ENCODE peak calls at places on chromosomes 4 and X, in five cellular contexts. Z is A549; U is IMR-90; O is Panc1; M is CD4-positive, alpha-beta T cell. H is an unnamed sample.

GRCh38 chr4:139872274-139872673 is 206.7 kb downstream of the MGST2 start:
- DNase-seq in Z (no peak), U (peak), O (peak), M (no peak), H (peak)

GRCh38 chr4:22486276-22486675 is 29.6 kb downstream of the ADGRA3 start:
- DNase-seq in Z (no peak), U (no peak), O (no peak), M (no peak), H (no peak)

GRCh38 chr4:187218705-187219245 is 495.1 kb upstream of the FAT1 start:
- DNase-seq in Z (no peak), U (peak), O (no peak), M (no peak), H (no peak)

GRCh38 chr4:20305976-20306375 is 54.3 kb downstream of the SLIT2 start:
- DNase-seq in Z (no peak), U (peak), O (no peak), M (no peak), H (no peak)

GRCh38 chrX:41332988-41333743 is 796 bp upstream of the DDX3X start:
- DNase-seq in Z (peak), U (peak), O (no peak), M (peak), H (peak)

GRCh38 chr4:36173923-36174322 is 70.4 kb downstream of the ARAP2 start:
- DNase-seq in Z (no peak), U (peak), O (no peak), M (no peak), H (no peak)

GRCh38 chrX:1239681-1240142 is 27.3 kb upstream of the CRLF2 start:
- DNase-seq in Z (no peak), U (no peak), O (no peak), M (no peak), H (no peak)

GRCh38 chr4:126778348-126778747 is 854.4 kb upstream of the INTU start:
- DNase-seq in Z (no peak), U (peak), O (no peak), M (no peak), H (peak)

GRCh38 chr4:142396279-142396678 is 449.8 kb downstream of the INPP4B start:
- DNase-seq in Z (no peak), U (peak), O (no peak), M (no peak), H (no peak)

GRCh38 chrX:153667931-153668396 is 5.6 kb downstream of the PNCK start:
- DNase-seq in Z (peak), U (peak), O (peak), M (peak), H (no peak)

GRCh38 chr4:52822583-52823477 is 39.3 kb upstream of the RASL11B start:
- DNase-seq in Z (no peak), U (peak), O (no peak), M (no peak), H (peak)

GRCh38 chr4:173167793-173168395 is 717 bp upstream of the GALNT7 start:
- DNase-seq in Z (peak), U (peak), O (no peak), M (no peak), H (no peak)

GRCh38 chr4:44237643-44238042 is 211.0 kb downstream of the KCTD8 start:
- DNase-seq in Z (no peak), U (no peak), O (no peak), M (no peak), H (peak)

GRCh38 chr4:174702974-174703478 is 126.0 kb downstream of the GLRA3 start:
- DNase-seq in Z (no peak), U (no peak), O (no peak), M (no peak), H (no peak)

GRCh38 chr4:118356731-118357130 is 3.9 kb upstream of the PRSS12 start:
- DNase-seq in Z (no peak), U (peak), O (no peak), M (no peak), H (no peak)

GRCh38 chr4:86223472-86223871 is 136.4 kb downstream of the MAPK10 start:
- DNase-seq in Z (no peak), U (peak), O (peak), M (no peak), H (no peak)

GRCh38 chr4:8211229-8211628 is 12.1 kb downstream of the SH3TC1 start:
- DNase-seq in Z (no peak), U (no peak), O (no peak), M (no peak), H (no peak)

GRCh38 chrX:17591741-17592110 is 145.6 kb upstream of the SCML1 start:
- DNase-seq in Z (no peak), U (peak), O (no peak), M (no peak), H (no peak)

GRCh38 chrX:11968470-11968869 is 169.8 kb upstream of the FRMPD4 start:
- DNase-seq in Z (no peak), U (peak), O (no peak), M (no peak), H (peak)

GRCh38 chrX:6968231-6968630 is 179.3 kb upstream of the STS start:
- DNase-seq in Z (no peak), U (no peak), O (no peak), M (no peak), H (no peak)

GRCh38 chr4:165715989-165716388 is 157.0 kb upstream of the TLL1 start:
- DNase-seq in Z (no peak), U (no peak), O (no peak), M (no peak), H (no peak)

GRCh38 chr4:22019676-22020075 is 71.1 kb upstream of the KCNIP4 start:
- DNase-seq in Z (no peak), U (no peak), O (no peak), M (no peak), H (no peak)

GRCh38 chr4:31946456-31946855 is 1226.3 kb downstream of the PCDH7 start:
- DNase-seq in Z (no peak), U (no peak), O (no peak), M (no peak), H (no peak)

GRCh38 chrX:56564182-56564885 is 907 bp downstream of the UBQLN2 start:
- DNase-seq in Z (no peak), U (peak), O (no peak), M (no peak), H (peak)

GRCh38 chr4:83083925-83084475 is 30.5 kb downstream of the PLAC8 start:
- DNase-seq in Z (no peak), U (no peak), O (no peak), M (no peak), H (no peak)

GRCh38 chr4:138175337-138175794 is 66.8 kb downstream of the SLC7A11 start:
- DNase-seq in Z (no peak), U (peak), O (no peak), M (no peak), H (no peak)

GRCh38 chr4:71609651-71610050 is 174.2 kb downstream of the GC start:
- DNase-seq in Z (no peak), U (no peak), O (no peak), M (no peak), H (no peak)

GRCh38 chrX:24245201-24245600 is 68.7 kb downstream of the SUPT20HL2 start:
- DNase-seq in Z (peak), U (peak), O (no peak), M (no peak), H (peak)

GRCh38 chrX:54178100-54178940 is 4.7 kb downstream of the FAM120C start:
- DNase-seq in Z (peak), U (peak), O (no peak), M (no peak), H (peak)

GRCh38 chr4:48635980-48636379 is 144.1 kb downstream of the FRYL start:
- DNase-seq in Z (no peak), U (no peak), O (no peak), M (no peak), H (no peak)

GRCh38 chrX:47515941-47516649 is 33.1 kb upstream of the ZNF41 start:
- DNase-seq in Z (no peak), U (peak), O (no peak), M (no peak), H (peak)

GRCh38 chr4:182916483-182917181 is 554 bp downstream of the DCTD start:
- DNase-seq in Z (peak), U (peak), O (no peak), M (peak), H (no peak)

GRCh38 chr4:177222776-177223175 is 86.9 kb upstream of the NEIL3 start:
- DNase-seq in Z (no peak), U (no peak), O (no peak), M (no peak), H (no peak)

GRCh38 chr4:177229331-177229730 is 80.3 kb upstream of the NEIL3 start:
- DNase-seq in Z (no peak), U (peak), O (no peak), M (no peak), H (no peak)

GRCh38 chr4:177225605-177226004 is 84.1 kb upstream of the NEIL3 start:
- DNase-seq in Z (no peak), U (no peak), O (no peak), M (no peak), H (no peak)

GRCh38 chr4:177228599-177228998 is 81.1 kb upstream of the NEIL3 start:
- DNase-seq in Z (no peak), U (no peak), O (no peak), M (no peak), H (no peak)

DNA sequence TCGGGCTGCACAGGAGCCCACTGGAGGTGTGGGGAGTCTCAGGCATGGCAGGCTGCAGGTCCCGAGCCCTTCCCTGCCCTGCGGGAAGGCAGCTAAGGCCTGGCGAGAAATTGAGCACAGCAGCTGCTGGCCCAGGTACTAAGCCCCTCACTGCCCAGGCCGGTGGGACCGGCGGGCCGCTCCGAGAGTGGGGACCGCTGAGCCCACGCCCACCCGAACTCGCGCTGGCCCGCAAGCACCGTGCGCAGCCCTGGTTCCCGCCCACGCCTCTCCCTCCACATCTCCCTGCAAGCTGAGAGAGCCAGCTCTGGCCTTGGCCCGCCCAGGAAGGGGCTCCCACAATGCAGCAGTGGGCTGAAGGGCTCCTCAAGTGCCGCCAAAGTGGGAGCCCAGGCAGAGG is 82.0 kb upstream of the NEIL3 start:
- DNase-seq in Z (no peak), U (no peak), O (no peak), M (no peak), H (no peak)
- H3K27ac ChIP-seq in Z (no peak), U (no peak), O (no peak), M (no peak), H (no peak)

DNA sequence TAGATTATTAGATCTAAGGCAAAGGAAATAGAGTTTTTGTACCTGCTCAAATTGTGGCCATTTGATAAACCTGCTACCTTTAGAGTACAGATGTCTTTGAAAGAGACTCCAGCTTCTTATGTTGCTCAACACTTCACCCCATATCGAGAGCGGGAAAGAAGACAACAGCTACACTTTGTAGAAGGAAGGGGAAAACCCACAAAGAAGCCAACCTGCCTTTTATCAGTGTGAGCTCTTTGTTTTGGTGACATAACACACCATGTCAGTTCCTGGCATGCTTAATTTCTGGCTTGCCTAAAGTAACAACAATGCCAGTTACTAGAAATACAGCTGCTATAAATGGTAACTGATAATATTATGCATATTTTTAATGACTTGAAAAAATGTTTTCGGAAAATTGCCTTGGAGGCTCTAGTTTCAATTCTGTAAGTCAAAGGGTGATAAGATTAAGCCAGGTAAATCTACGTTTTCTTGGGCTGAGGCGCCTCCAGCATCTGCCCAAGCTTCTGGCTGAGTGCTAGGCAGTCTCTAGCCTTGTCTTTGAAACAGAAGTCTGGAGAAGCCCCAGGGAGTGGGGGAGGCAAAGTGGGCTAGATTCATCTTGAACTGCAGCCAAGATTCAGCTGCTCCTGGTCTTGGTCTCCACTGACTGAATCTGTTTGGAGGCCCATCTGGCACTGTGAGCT is 186.9 kb upstream of the LEF1 start:
- DNase-seq in Z (no peak), U (no peak), O (no peak), M (peak), H (no peak)
- H3K27ac ChIP-seq in Z (no peak), U (no peak), O (no peak), M (peak), H (no peak)

DNA sequence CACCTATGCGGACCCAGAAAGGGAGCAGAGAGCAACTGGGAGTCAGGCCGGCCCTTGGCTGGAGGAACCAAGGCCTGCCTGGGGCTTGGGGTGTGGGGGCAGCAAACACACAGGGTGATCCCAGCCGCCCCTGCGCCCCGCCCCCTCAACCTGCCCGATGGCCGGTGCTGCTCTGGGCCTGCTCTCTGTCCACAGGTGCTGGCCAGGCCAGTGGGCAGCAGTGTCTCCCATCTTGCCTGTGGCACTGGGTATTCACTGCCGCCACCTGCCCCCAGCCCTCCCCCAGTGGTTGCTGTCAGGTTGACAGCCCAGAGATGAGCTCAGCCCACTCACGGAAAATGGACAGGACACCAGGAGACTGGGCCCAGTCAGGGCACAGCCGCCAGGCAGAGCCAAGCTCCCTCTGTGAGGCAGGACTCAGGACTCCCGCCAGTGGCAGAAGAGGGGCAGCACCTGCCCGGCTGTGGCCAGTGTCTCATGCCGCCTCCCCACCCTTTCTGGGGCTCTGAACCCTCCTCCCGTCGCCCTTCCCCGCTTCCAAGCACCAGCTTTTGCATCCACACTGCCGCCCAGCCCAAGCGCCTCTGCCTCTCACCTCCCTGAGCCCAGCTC is 4.7 kb downstream of the NKX1-1 start:
- DNase-seq in Z (no peak), U (no peak), O (no peak), M (no peak), H (no peak)
- H3K27ac ChIP-seq in Z (no peak), U (no peak), O (no peak), M (no peak), H (no peak)

GRCh38 chr4:16192631-16193483 is 33.4 kb downstream of the TAPT1 start:
- DNase-seq in Z (no peak), U (no peak), O (no peak), M (no peak), H (no peak)
- H3K27ac ChIP-seq in Z (no peak), U (no peak), O (no peak), M (no peak), H (no peak)

DNA sequence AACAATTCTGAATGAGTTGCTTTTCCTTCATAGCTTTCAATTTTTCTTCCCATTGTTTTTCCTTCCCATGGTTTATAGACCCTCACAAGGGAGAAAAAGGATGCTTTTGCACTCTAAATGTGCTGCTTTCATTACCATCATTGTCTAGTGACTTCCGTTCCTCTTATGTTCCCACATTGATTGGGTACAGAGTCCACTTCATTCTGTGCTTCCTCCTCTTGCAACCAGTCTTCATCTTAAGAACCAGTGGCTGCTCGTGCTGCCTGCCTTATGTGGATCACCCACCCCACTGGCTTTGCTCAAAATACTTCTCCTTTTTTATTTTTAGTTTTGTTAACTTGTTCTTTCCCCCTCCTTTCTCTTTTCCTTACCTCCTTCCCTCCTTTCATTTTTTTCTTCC is 76.5 kb upstream of the BOD1L1 start:
- DNase-seq in Z (no peak), U (no peak), O (no peak), M (no peak), H (no peak)
- H3K27ac ChIP-seq in Z (peak), U (no peak), O (no peak), M (no peak), H (peak)